ENCODE peak calls at places on chromosomes 2 and 18, in eight cellular contexts. A is foreskin fibroblast; C is fibroblast of mammary gland; U is osteoblast; J is CD8-positive, alpha-beta memory T cell; K is GM12864; E is vagina; H is astrocyte of the cerebellum. M is an unnamed sample.

GRCh38 chr18:23878336-23878900 is 136.1 kb upstream of the TTC39C start:
- DNase-seq in A (no peak), C (no peak), U (no peak), J (no peak), K (no peak), E (no peak), H (no peak), M (no peak)

GRCh38 chr2:218999021-218999880 is 6.0 kb upstream of the CRYBA2 start:
- DNase-seq in A (no peak), C (no peak), U (peak), J (no peak), K (no peak), E (no peak), H (no peak), M (no peak)

GRCh38 chr2:119282139-119282965 is 58.7 kb downstream of the STEAP3 start:
- DNase-seq in A (no peak), C (no peak), U (no peak), J (no peak), K (no peak), E (no peak), H (no peak), M (no peak)

GRCh38 chr2:2828774-2829368 is 497.8 kb upstream of the MYT1L start:
- DNase-seq in A (no peak), C (no peak), U (no peak), J (no peak), K (no peak), E (no peak), H (no peak), M (no peak)

GRCh38 chr18:421236-422155 is 79.0 kb downstream of the COLEC12 start:
- DNase-seq in A (peak), C (peak), U (peak), J (no peak), K (no peak), E (no peak), H (peak), M (no peak)

GRCh38 chr2:174711206-174711605 is 53.1 kb downstream of the CHRNA1 start:
- DNase-seq in A (no peak), C (peak), U (peak), J (no peak), K (no peak), E (no peak), H (no peak), M (no peak)

GRCh38 chr2:232887171-232887850 is 17.2 kb downstream of the SNORC start:
- DNase-seq in A (no peak), C (no peak), U (peak), J (no peak), K (no peak), E (no peak), H (no peak), M (no peak)

GRCh38 chr2:165436559-165436958 is 32.9 kb upstream of the CSRNP3 start:
- DNase-seq in A (no peak), C (no peak), U (no peak), J (no peak), K (no peak), E (no peak), H (no peak), M (no peak)

GRCh38 chr18:57998461-57998860 is 45.6 kb upstream of the NEDD4L start:
- DNase-seq in A (peak), C (peak), U (no peak), J (no peak), K (no peak), E (no peak), H (no peak), M (no peak)

GRCh38 chr2:163943403-163944356 is 207.9 kb upstream of the FIGN start:
- DNase-seq in A (no peak), C (no peak), U (no peak), J (no peak), K (no peak), E (no peak), H (no peak), M (no peak)

GRCh38 chr18:76721207-76721996 is 101.0 kb upstream of the ZNF236 start:
- DNase-seq in A (no peak), C (no peak), U (no peak), J (peak), K (no peak), E (no peak), H (no peak), M (peak)

GRCh38 chr18:40939636-40940035 is 1015.4 kb upstream of the PIK3C3 start:
- DNase-seq in A (no peak), C (peak), U (no peak), J (no peak), K (no peak), E (no peak), H (no peak), M (no peak)

GRCh38 chr2:129747500-129748125 is 231.9 kb upstream of the RAB6C start:
- DNase-seq in A (no peak), C (no peak), U (no peak), J (no peak), K (no peak), E (no peak), H (no peak), M (no peak)

GRCh38 chr2:191358325-191359025 is 113.3 kb downstream of the MYO1B start:
- DNase-seq in A (no peak), C (no peak), U (no peak), J (no peak), K (no peak), E (no peak), H (no peak), M (no peak)

GRCh38 chr2:106963893-106964292 is 77.9 kb upstream of the ST6GAL2 start:
- DNase-seq in A (no peak), C (no peak), U (no peak), J (no peak), K (no peak), E (no peak), H (no peak), M (no peak)

GRCh38 chr2:195337597-195337996 is 319.4 kb upstream of the SLC39A10 start:
- DNase-seq in A (no peak), C (no peak), U (no peak), J (no peak), K (no peak), E (no peak), H (no peak), M (no peak)

GRCh38 chr2:144143294-144144092 is 376.4 kb downstream of the ZEB2 start:
- DNase-seq in A (no peak), C (no peak), U (no peak), J (no peak), K (no peak), E (no peak), H (no peak), M (no peak)

GRCh38 chr2:68031546-68032160 is 31.2 kb downstream of the C1D start:
- DNase-seq in A (peak), C (peak), U (no peak), J (no peak), K (peak), E (no peak), H (peak), M (peak)

GRCh38 chr2:107986278-107987217 is at the start of gene SLC5A7:
- DNase-seq in A (no peak), C (no peak), U (peak), J (no peak), K (no peak), E (no peak), H (no peak), M (no peak)

GRCh38 chr2:182186132-182186735 is 200.6 kb downstream of the PPP1R1C start:
- DNase-seq in A (peak), C (peak), U (no peak), J (no peak), K (no peak), E (no peak), H (peak), M (peak)

GRCh38 chr2:128746356-128746755 is 427.7 kb upstream of the HS6ST1 start:
- DNase-seq in A (no peak), C (peak), U (no peak), J (no peak), K (no peak), E (no peak), H (peak), M (no peak)

GRCh38 chr2:49770919-49771318 is 616.6 kb upstream of the FSHR start:
- DNase-seq in A (no peak), C (peak), U (peak), J (no peak), K (no peak), E (no peak), H (peak), M (no peak)

GRCh38 chr18:61595615-61596014 is 262.4 kb downstream of the CDH20 start:
- DNase-seq in A (no peak), C (peak), U (no peak), J (no peak), K (no peak), E (no peak), H (peak), M (no peak)

GRCh38 chr18:9475643-9476580 is 599 bp downstream of the RALBP1 start:
- DNase-seq in A (peak), C (peak), U (peak), J (peak), K (peak), E (no peak), H (no peak), M (peak)

GRCh38 chr18:23058746-23059440 is 76.4 kb upstream of the CABLES1 start:
- DNase-seq in A (no peak), C (no peak), U (peak), J (no peak), K (no peak), E (no peak), H (no peak), M (no peak)

GRCh38 chr18:75754433-75754832 is 326.9 kb upstream of the SMIM21 start:
- DNase-seq in A (no peak), C (no peak), U (no peak), J (no peak), K (no peak), E (no peak), H (no peak), M (no peak)

GRCh38 chr2:136246086-136246669 is 128.2 kb upstream of the CXCR4 start:
- DNase-seq in A (no peak), C (peak), U (no peak), J (no peak), K (no peak), E (no peak), H (no peak), M (no peak)

GRCh38 chr18:66646622-66647021 is 42.7 kb upstream of the CDH19 start:
- DNase-seq in A (no peak), C (peak), U (no peak), J (no peak), K (no peak), E (no peak), H (no peak), M (no peak)

GRCh38 chr18:38867680-38868079 is 1302.1 kb upstream of the CELF4 start:
- DNase-seq in A (no peak), C (no peak), U (no peak), J (no peak), K (no peak), E (no peak), H (no peak), M (no peak)

GRCh38 chr2:90069290-90069894 is 1377.9 kb downstream of the RPIA start:
- DNase-seq in A (no peak), C (peak), U (peak), J (no peak), K (no peak), E (no peak), H (no peak), M (peak)

GRCh38 chr18:59273936-59274928 is 978 bp upstream of the RAX start:
- DNase-seq in A (no peak), C (no peak), U (peak), J (no peak), K (no peak), E (no peak), H (no peak), M (no peak)

GRCh38 chr18:59272971-59273935 is at the start of gene RAX:
- DNase-seq in A (no peak), C (peak), U (peak), J (no peak), K (no peak), E (no peak), H (no peak), M (no peak)

GRCh38 chr18:59275406-59275949 is 2.2 kb upstream of the RAX start:
- DNase-seq in A (no peak), C (no peak), U (peak), J (no peak), K (no peak), E (no peak), H (no peak), M (no peak)

GRCh38 chr18:59279193-59279592 is 5.9 kb upstream of the RAX start:
- DNase-seq in A (no peak), C (peak), U (no peak), J (no peak), K (no peak), E (no peak), H (no peak), M (no peak)

GRCh38 chr18:59276047-59276446 is 2.8 kb upstream of the RAX start:
- DNase-seq in A (no peak), C (no peak), U (peak), J (no peak), K (no peak), E (no peak), H (no peak), M (no peak)
- H3K4me3 ChIP-seq in A (no peak), C (no peak), U (no peak), J (no peak), K (no peak), E (no peak), H (no peak), M (no peak)

GRCh38 chr2:160199683-160200389 is at the start of gene ITGB6:
- DNase-seq in A (no peak), C (no peak), U (no peak), J (no peak), K (no peak), E (no peak), H (no peak), M (no peak)
- H3K4me3 ChIP-seq in A (no peak), C (no peak), U (no peak), J (no peak), K (no peak), E (peak), H (no peak), M (no peak)

DNA sequence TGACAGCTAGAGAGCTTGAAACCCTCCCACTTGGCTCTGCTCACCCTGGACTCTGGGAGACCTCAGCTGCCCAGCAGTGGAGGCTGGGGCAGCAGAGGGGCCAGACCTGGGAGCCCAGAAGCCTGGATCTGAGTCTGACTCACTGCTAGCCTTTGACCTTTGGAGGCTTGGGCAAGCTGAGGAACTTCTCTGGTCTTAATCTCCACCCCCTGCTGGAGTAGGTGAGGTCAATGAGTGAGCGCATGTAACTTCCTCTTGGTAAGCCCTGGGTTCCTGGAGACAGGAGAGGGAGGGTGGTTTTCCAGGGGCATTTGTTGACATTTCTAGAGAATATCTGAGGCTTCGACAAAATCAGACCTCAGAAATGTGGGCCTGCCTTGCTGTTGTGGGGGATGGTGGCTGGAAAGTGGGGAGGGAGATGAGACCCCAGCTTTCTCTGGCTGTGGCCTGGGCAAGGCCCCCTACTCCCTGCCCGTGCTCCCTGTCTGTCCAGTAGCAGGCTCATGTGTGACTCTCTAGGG is 73.0 kb upstream of the YWHAQ start:
- DNase-seq in A (peak), C (peak), U (peak), J (peak), K (no peak), E (no peak), H (peak), M (no peak)
- H3K4me3 ChIP-seq in A (no peak), C (no peak), U (peak), J (no peak), K (no peak), E (no peak), H (no peak), M (no peak)

GRCh38 chr18:21831413-21831831 is 90.8 kb downstream of the MIB1 start:
- DNase-seq in A (no peak), C (no peak), U (no peak), J (no peak), K (no peak), E (no peak), H (no peak), M (no peak)

GRCh38 chr18:21833619-21834300 is 93.2 kb downstream of the MIB1 start:
- DNase-seq in A (no peak), C (no peak), U (no peak), J (no peak), K (no peak), E (no peak), H (no peak), M (no peak)

GRCh38 chr18:21834301-21834660 is 93.7 kb downstream of the MIB1 start:
- DNase-seq in A (no peak), C (no peak), U (no peak), J (no peak), K (no peak), E (no peak), H (no peak), M (no peak)

GRCh38 chr18:21826641-21827302 is 86.2 kb downstream of the MIB1 start:
- DNase-seq in A (no peak), C (no peak), U (no peak), J (no peak), K (no peak), E (no peak), H (no peak), M (no peak)

GRCh38 chr18:21830533-21830932 is 89.9 kb downstream of the MIB1 start:
- DNase-seq in A (no peak), C (no peak), U (no peak), J (no peak), K (no peak), E (no peak), H (no peak), M (no peak)
- H3K4me3 ChIP-seq in A (no peak), C (no peak), U (no peak), J (no peak), K (no peak), E (no peak), H (no peak), M (no peak)

DNA sequence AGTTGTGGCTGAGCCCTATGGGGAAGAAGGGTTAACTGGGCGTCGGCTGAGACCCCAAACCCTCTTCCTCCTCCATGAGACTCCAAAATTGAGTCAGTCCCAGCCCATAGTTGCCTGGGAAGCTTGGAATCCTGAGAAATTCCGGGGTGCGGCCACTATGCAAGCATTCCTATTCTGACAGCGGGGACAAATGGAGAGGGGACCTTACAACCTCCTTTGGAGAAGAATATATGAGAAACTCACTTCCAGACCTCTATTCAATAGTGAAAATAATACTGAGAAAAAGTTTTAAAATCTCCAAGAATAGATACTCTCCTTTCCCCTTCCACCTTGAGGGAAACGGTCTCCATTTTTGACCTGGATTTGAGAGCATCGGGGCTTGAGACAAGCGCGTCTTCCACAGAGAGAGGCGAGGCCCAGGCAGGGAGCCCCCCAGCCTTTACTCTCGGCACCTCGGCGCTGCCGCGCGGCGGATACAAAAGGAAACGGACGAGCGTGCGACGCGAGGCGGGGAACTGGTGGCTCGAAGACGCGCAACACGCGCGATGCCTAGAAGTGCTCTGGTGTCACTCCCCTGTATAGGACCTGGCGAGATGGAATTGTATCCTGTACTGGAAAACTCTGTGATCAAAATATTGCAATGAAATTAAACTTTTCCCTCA is 11.1 kb downstream of the NR4A2 start:
- DNase-seq in A (no peak), C (no peak), U (peak), J (no peak), K (no peak), E (no peak), H (no peak), M (no peak)
- H3K4me3 ChIP-seq in A (peak), C (peak), U (peak), J (peak), K (peak), E (peak), H (peak), M (no peak)

GRCh38 chr2:61145990-61146389 is 16.0 kb upstream of the C2orf74 start:
- DNase-seq in A (no peak), C (no peak), U (no peak), J (no peak), K (no peak), E (no peak), H (no peak), M (no peak)

GRCh38 chr2:61149074-61149473 is 12.9 kb upstream of the C2orf74 start:
- DNase-seq in A (no peak), C (no peak), U (no peak), J (no peak), K (no peak), E (no peak), H (no peak), M (no peak)

GRCh38 chr2:61138859-61139258 is 23.1 kb upstream of the C2orf74 start:
- DNase-seq in A (no peak), C (no peak), U (no peak), J (no peak), K (no peak), E (no peak), H (no peak), M (no peak)

GRCh38 chr2:61141151-61141550 is 20.8 kb upstream of the C2orf74 start:
- DNase-seq in A (no peak), C (no peak), U (no peak), J (no peak), K (no peak), E (no peak), H (no peak), M (no peak)

DNA sequence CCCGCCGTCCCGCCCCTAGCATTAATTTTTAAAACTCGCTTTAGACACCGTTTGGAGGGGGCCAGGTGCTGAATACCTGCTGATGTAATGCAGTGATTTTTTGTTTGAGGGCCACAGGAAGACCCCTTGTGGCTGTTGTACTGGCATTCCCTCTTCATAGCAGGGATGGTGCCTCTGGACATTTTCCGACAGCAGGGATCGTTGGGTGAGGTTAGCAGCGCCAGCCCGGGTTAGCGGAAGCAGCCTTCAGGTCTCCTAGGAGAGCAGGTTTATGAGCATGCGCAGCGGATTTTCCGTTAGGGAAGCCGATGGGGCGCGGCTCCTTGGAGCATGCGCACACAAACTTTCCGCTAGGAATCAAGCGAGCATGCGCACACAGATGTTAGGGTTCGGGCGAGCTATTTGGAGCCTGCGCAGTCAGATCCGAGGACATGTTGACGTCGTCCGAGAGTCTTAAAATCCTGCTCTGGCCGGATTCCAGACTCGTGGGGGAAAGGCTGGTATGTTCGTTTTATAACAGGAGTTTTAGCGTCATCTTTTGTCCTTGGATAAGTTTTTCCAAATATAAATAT is 17.2 kb upstream of the C2orf74 start:
- DNase-seq in A (peak), C (peak), U (peak), J (peak), K (peak), E (no peak), H (peak), M (no peak)
- H3K4me3 ChIP-seq in A (peak), C (peak), U (peak), J (peak), K (peak), E (peak), H (peak), M (no peak)